ENCODE peak calls at places on chromosomes 5 and 9, in seven cellular contexts. J, R, I, Y, Q, V and K are unnamed samples.

GRCh38 chr5:169569513-169569912 is 14.1 kb upstream of the SPDL1 start:
- DNase-seq in J (no peak), Q (no peak), Y (no peak), R (no peak), V (no peak), I (no peak), K (no peak)

GRCh38 chr5:14109041-14109747 is 33.9 kb upstream of the TRIO start:
- DNase-seq in Q (no peak), R (peak; percentile 22), J (peak; percentile 68), I (no peak), Y (no peak), V (no peak), K (no peak)

GRCh38 chr5:116571568-116572321 is 2.9 kb downstream of the SEMA6A start:
- DNase-seq in Y (no peak), V (peak; percentile 48), I (no peak), R (peak; percentile 74), Q (no peak), J (no peak), K (no peak)

GRCh38 chr5:178981381-178981780 is 13.7 kb downstream of the GRM6 start:
- DNase-seq in I (no peak), Y (no peak), R (no peak), V (no peak), J (no peak), Q (no peak), K (no peak)

GRCh38 chr5:41519801-41520200 is 9.4 kb upstream of the PLCXD3 start:
- DNase-seq in Y (no peak), V (no peak), Q (no peak), R (no peak), J (no peak), I (no peak), K (no peak)

GRCh38 chr5:126971455-126972019 is 58.8 kb downstream of the MARCHF3 start:
- DNase-seq in Q (no peak), V (no peak), R (no peak), Y (no peak), J (no peak), I (no peak), K (no peak)

GRCh38 chr5:168390491-168390890 is 95.8 kb upstream of the RARS1 start:
- DNase-seq in V (no peak), J (no peak), Y (peak; percentile 48), Q (no peak), I (no peak), R (no peak), K (no peak)

GRCh38 chr5:5200133-5200532 is 60.0 kb downstream of the ADAMTS16 start:
- DNase-seq in Q (no peak), I (no peak), R (no peak), Y (no peak), V (no peak), J (no peak), K (no peak)

GRCh38 chr5:109028608-109029299 is 281.1 kb downstream of the FER start:
- DNase-seq in R (no peak), I (no peak), Y (no peak), V (no peak), J (no peak), Q (no peak), K (no peak)

GRCh38 chr5:115543365-115543700 is 1.2 kb downstream of the FEM1C start:
- DNase-seq in R (no peak), I (no peak), Y (peak; percentile 11), Q (no peak), V (no peak), J (no peak), K (no peak)

GRCh38 chr9:23483566-23483965 is 342.5 kb downstream of the ELAVL2 start:
- DNase-seq in I (no peak), Y (no peak), Q (no peak), R (no peak), V (no peak), J (no peak), K (no peak)

GRCh38 chr9:117414220-117414905 is 494 bp downstream of the ASTN2 start:
- DNase-seq in Y (peak; percentile 21), J (peak; percentile 16), R (peak; percentile 41), V (no peak), Q (no peak), I (no peak), K (no peak)

GRCh38 chr5:172854451-172854871 is 20.4 kb downstream of the ERGIC1 start:
- DNase-seq in Y (peak; percentile 88), V (peak; percentile 74), J (no peak), R (no peak), Q (peak; percentile 86), I (peak; percentile 72), K (peak; percentile 62)

GRCh38 chr5:16417392-16418074 is 48.1 kb downstream of the ZNF622 start:
- DNase-seq in V (no peak), R (no peak), I (no peak), Y (no peak), J (no peak), Q (no peak), K (no peak)

GRCh38 chr5:110612778-110613396 is 113.6 kb downstream of the TMEM232 start:
- DNase-seq in V (no peak), I (no peak), Y (no peak), R (no peak), Q (no peak), J (no peak), K (no peak)

GRCh38 chr5:40089269-40089668 is 590.4 kb upstream of the PTGER4 start:
- DNase-seq in J (peak; percentile 2), Y (no peak), I (no peak), Q (no peak), V (no peak), R (peak; percentile 61), K (no peak)

GRCh38 chr5:175853573-175854230 is 17.7 kb upstream of the CPLX2 start:
- DNase-seq in R (no peak), V (no peak), Q (no peak), J (no peak), Y (no peak), I (no peak), K (no peak)

GRCh38 chr5:90981821-90982220 is 401.3 kb downstream of the ARRDC3 start:
- DNase-seq in J (no peak), I (no peak), Y (no peak), V (no peak), Q (no peak), R (no peak), K (no peak)

GRCh38 chr5:136141561-136141960 is 8.9 kb downstream of the SMAD5 start:
- DNase-seq in Y (no peak), R (no peak), Q (no peak), V (no peak), I (no peak), J (no peak), K (no peak)

GRCh38 chr5:149205625-149206523 is 64.6 kb downstream of the ABLIM3 start:
- DNase-seq in Q (peak; percentile 92), J (peak; percentile 89), Y (no peak), R (no peak), I (no peak), V (no peak), K (no peak)

GRCh38 chr5:4880304-4880741 is 259.8 kb upstream of the ADAMTS16 start:
- DNase-seq in V (no peak), R (no peak), Q (no peak), J (no peak), I (peak; percentile 15), Y (no peak), K (no peak)

DNA sequence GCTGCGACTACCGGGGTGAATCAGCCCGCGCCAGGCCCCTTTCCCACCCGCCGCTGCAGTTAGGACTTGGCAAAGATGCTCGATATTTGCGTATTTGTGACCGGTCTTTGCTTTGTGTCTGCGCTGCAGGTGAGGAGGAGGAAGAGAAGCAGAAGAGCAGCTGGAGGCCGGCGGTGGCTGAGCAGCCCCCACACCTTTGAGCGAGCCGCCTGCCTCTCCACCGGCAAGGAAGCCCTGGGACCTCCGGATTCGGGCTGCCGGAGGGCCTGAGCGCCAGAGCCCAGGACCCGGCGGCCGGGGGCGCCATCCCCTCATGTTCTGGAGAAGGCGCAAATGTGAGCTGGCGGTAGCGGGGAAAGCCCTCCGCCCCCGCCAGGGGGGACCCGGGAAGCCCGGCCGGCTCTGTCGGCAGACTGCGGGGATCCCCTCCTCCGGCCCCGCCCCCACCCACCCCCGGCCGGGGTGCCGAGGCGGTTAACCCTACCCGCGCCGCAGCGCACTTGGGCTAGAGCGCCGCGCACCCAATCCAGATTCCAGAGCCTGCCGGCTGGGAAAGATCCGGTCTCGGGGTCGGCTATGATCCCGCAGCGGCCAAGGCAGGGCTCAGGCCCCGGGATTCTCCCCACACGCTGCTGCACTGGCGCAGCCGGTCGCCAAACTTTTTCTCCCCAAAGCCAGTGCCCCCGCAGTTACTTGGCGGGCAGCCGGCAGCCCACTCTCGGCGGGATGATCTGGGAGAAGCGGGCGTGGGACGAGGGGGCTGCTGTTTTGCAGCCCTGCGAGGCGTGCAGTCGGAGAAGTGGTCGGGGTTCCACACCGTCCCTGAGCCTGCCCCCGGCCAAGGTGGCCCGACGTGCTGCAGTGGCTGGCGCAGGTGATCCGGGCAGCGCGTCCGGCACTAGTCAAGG is 800 bp upstream of the KCNN2 start:
- DNase-seq in Y (peak; percentile 52), Q (no peak), V (peak; percentile 51), R (peak; percentile 87), J (no peak), I (no peak), K (no peak)
- H3K4me3 ChIP-seq in Y (peak overlapping the region; percentile 61), Q (peak overlapping the region; percentile 70), V (peak overlapping the region; percentile 56), R (peak overlapping the region; percentile 44), J (peak overlapping the region; percentile 26), I (peak overlapping the region; percentile 37), K (no peak overlapping the region)

GRCh38 chr5:156476704-156477103 is 149.7 kb downstream of the SGCD start:
- DNase-seq in V (no peak), Q (no peak), I (no peak), J (no peak), R (peak; percentile 27), Y (no peak), K (no peak)
- H3K4me1 ChIP-seq in V (no peaks in the 10 kb centered on the region), Q (peaks cover 45% of the 10 kb centered on the region), I (peaks cover 15% of the 10 kb centered on the region), J (peaks cover 18% of the 10 kb centered on the region), R (peaks cover 1% of the 10 kb centered on the region), Y (no peaks in the 10 kb centered on the region), K (no peaks in the 10 kb centered on the region)

DNA sequence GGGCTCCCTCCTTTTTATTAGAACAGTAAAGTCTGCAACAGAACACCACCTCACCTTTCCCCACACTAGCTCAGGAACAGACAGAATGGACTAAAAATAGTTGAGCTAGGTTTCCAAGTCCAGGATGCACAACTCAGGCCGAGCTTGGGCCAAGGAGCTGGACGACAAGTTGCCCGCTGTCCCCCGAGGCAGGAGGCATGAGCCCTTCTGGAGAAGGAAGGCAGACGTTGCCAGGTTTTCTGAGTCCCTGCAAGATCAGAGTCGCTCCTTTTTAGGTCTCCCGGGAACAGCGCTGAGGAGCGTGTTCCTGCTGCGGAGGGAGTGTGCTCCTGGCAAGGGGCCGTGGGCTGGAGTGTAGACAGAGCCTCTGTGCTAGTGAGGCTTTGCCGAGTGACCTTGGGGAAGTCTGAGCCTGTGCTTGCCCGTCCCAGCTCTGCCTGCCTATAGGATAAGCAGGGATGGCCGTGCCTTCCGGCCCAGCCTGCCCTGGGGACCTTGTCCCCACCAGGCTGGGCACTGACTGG is 121.6 kb downstream of the WNK2 start:
- DNase-seq in V (peak; percentile 46), J (no peak), R (no peak), I (no peak), Y (peak; percentile 66), Q (peak; percentile 55), K (no peak)
- H3K4me3 ChIP-seq in V (no peak overlapping the region), J (no peak overlapping the region), R (no peak overlapping the region), I (no peak overlapping the region), Y (no peak overlapping the region), Q (no peak overlapping the region), K (no peak overlapping the region)

GRCh38 chr5:80189701-80190100 is 66.1 kb downstream of the SERINC5 start:
- DNase-seq in V (no peak), I (no peak), Y (no peak), R (no peak), J (no peak), Q (no peak), K (no peak)
- H3K4me1 ChIP-seq in V (peaks cover 4% of the 10 kb centered on the region), I (peaks cover 28% of the 10 kb centered on the region), Y (peaks cover 29% of the 10 kb centered on the region), R (peaks cover 19% of the 10 kb centered on the region), J (peaks cover 7% of the 10 kb centered on the region), Q (peaks cover 51% of the 10 kb centered on the region), K (peaks cover 92% of the 10 kb centered on the region)